ENCODE peak calls at places on chromosomes 2 and 18, in eight cellular contexts. C, Y, H, B, A, F, P and Q are unnamed samples.

GRCh38 chr2:232781765-232782164 is 5.4 kb upstream of the KCNJ13 start:
- DNase-seq in C (peak), Y (peak), H (peak), B (peak), A (peak), F (no peak), P (no peak), Q (no peak)

GRCh38 chr2:172328103-172328835 is 99.1 kb upstream of the ITGA6 start:
- DNase-seq in C (no peak), Y (no peak), H (no peak), B (no peak), A (no peak), F (no peak), P (no peak), Q (no peak)

GRCh38 chr2:226080323-226080722 is 680.8 kb downstream of the NYAP2 start:
- DNase-seq in C (peak), Y (no peak), H (peak), B (no peak), A (no peak), F (no peak), P (no peak), Q (no peak)

GRCh38 chr18:13032173-13032572 is 41.0 kb downstream of the CEP192 start:
- DNase-seq in C (no peak), Y (no peak), H (no peak), B (no peak), A (no peak), F (no peak), P (no peak), Q (no peak)

GRCh38 chr2:45736757-45737704 is 85.6 kb downstream of the PRKCE start:
- DNase-seq in C (no peak), Y (no peak), H (no peak), B (no peak), A (no peak), F (no peak), P (no peak), Q (no peak)

GRCh38 chr2:85435986-85436835 is 17.7 kb downstream of the SH2D6 start:
- DNase-seq in C (no peak), Y (no peak), H (no peak), B (no peak), A (no peak), F (no peak), P (no peak), Q (no peak)

GRCh38 chr2:20008703-20009102 is 3.8 kb downstream of the MATN3 start:
- DNase-seq in C (no peak), Y (no peak), H (no peak), B (no peak), A (no peak), F (no peak), P (no peak), Q (no peak)

GRCh38 chr2:240416821-240417220 is 18.6 kb upstream of the GPC1 start:
- DNase-seq in C (no peak), Y (no peak), H (no peak), B (no peak), A (no peak), F (no peak), P (no peak), Q (no peak)

GRCh38 chr18:77108001-77108692 is 24.4 kb downstream of the MBP start:
- DNase-seq in C (peak), Y (no peak), H (peak), B (no peak), A (no peak), F (no peak), P (no peak), Q (peak)

GRCh38 chr2:222613715-222614331 is 42.1 kb downstream of the FARSB start:
- DNase-seq in C (peak), Y (peak), H (peak), B (peak), A (peak), F (no peak), P (no peak), Q (no peak)

GRCh38 chr2:100976061-100976460 is 26.0 kb upstream of the RPL31 start:
- DNase-seq in C (no peak), Y (no peak), H (no peak), B (no peak), A (no peak), F (no peak), P (no peak), Q (no peak)

GRCh38 chr2:41937921-41938708 is 109.7 kb upstream of the PKDCC start:
- DNase-seq in C (no peak), Y (no peak), H (no peak), B (no peak), A (no peak), F (no peak), P (no peak), Q (no peak)

GRCh38 chr18:8766576-8767253 is 61.4 kb downstream of the MTCL1 start:
- DNase-seq in C (no peak), Y (no peak), H (no peak), B (no peak), A (no peak), F (no peak), P (peak), Q (peak)

GRCh38 chr2:113070606-113070975 is 2.8 kb downstream of the IL1F10 start:
- DNase-seq in C (no peak), Y (no peak), H (no peak), B (no peak), A (no peak), F (no peak), P (no peak), Q (no peak)

GRCh38 chr2:129456681-129457080 is 522.8 kb upstream of the RAB6C start:
- DNase-seq in C (no peak), Y (no peak), H (no peak), B (no peak), A (no peak), F (no peak), P (no peak), Q (peak)

GRCh38 chr2:240818543-240819403 is 1.2 kb downstream of the KIF1A start:
- DNase-seq in C (no peak), Y (no peak), H (no peak), B (no peak), A (no peak), F (no peak), P (no peak), Q (peak)

GRCh38 chr2:60818272-60818671 is 62.2 kb downstream of the PAPOLG start:
- DNase-seq in C (peak), Y (no peak), H (no peak), B (peak), A (no peak), F (peak), P (peak), Q (no peak)

GRCh38 chr2:223853425-223853837 is 16.0 kb upstream of the AP1S3 start:
- DNase-seq in C (no peak), Y (no peak), H (peak), B (no peak), A (no peak), F (no peak), P (no peak), Q (no peak)

GRCh38 chr2:23153484-23153883 is 231.5 kb upstream of the KLHL29 start:
- DNase-seq in C (no peak), Y (no peak), H (no peak), B (no peak), A (no peak), F (no peak), P (no peak), Q (no peak)

GRCh38 chr2:86794866-86795265 is 4.2 kb upstream of the CD8A start:
- DNase-seq in C (no peak), Y (no peak), H (no peak), B (no peak), A (no peak), F (no peak), P (no peak), Q (no peak)

GRCh38 chr2:12884713-12885282 is 168.1 kb downstream of the TRIB2 start:
- DNase-seq in C (peak), Y (no peak), H (peak), B (no peak), A (no peak), F (no peak), P (no peak), Q (no peak)

GRCh38 chr2:65955259-65955658 is 479.7 kb upstream of the MEIS1 start:
- DNase-seq in C (no peak), Y (no peak), H (no peak), B (no peak), A (no peak), F (no peak), P (no peak), Q (no peak)

GRCh38 chr18:9290171-9290570 is 44.4 kb upstream of the TWSG1 start:
- DNase-seq in C (peak), Y (no peak), H (no peak), B (no peak), A (no peak), F (no peak), P (no peak), Q (no peak)

GRCh38 chr2:207750315-207750714 is 19.4 kb downstream of the FZD5 start:
- DNase-seq in C (no peak), Y (no peak), H (no peak), B (no peak), A (no peak), F (no peak), P (no peak), Q (no peak)

GRCh38 chr2:121098556-121098955 is 186.4 kb downstream of the TFCP2L1 start:
- DNase-seq in C (no peak), Y (no peak), H (no peak), B (no peak), A (no peak), F (no peak), P (no peak), Q (no peak)

GRCh38 chr2:6968319-6969100 is 51.3 kb downstream of the RNF144A start:
- DNase-seq in C (no peak), Y (no peak), H (no peak), B (no peak), A (no peak), F (no peak), P (no peak), Q (peak)

GRCh38 chr2:204695506-204695905 is 150.2 kb downstream of the PARD3B start:
- DNase-seq in C (no peak), Y (no peak), H (no peak), B (no peak), A (no peak), F (no peak), P (no peak), Q (no peak)

GRCh38 chr2:127386764-127387654 is 766 bp downstream of the MAP3K2 start:
- DNase-seq in C (peak), Y (peak), H (no peak), B (peak), A (peak), F (peak), P (peak), Q (peak)

GRCh38 chr2:36373149-36373880 is 17.7 kb downstream of the CRIM1 start:
- DNase-seq in C (peak), Y (no peak), H (no peak), B (no peak), A (peak), F (no peak), P (no peak), Q (no peak)

GRCh38 chr2:177338177-177338721 is 54.3 kb upstream of the AGPS start:
- DNase-seq in C (peak), Y (peak), H (peak), B (peak), A (peak), F (no peak), P (no peak), Q (no peak)

GRCh38 chr18:25467226-25468065 is 115.5 kb upstream of the ZNF521 start:
- DNase-seq in C (peak), Y (no peak), H (no peak), B (no peak), A (no peak), F (no peak), P (no peak), Q (no peak)

GRCh38 chr2:152716805-152717241 is 438 bp downstream of the PRPF40A start:
- DNase-seq in C (no peak), Y (peak), H (no peak), B (peak), A (no peak), F (no peak), P (no peak), Q (no peak)

GRCh38 chr2:238700506-238701050 is 147.3 kb upstream of the TWIST2 start:
- DNase-seq in C (no peak), Y (no peak), H (no peak), B (no peak), A (no peak), F (no peak), P (peak), Q (no peak)

GRCh38 chr2:239253705-239254104 is 147.1 kb downstream of the HDAC4 start:
- DNase-seq in C (no peak), Y (no peak), H (no peak), B (no peak), A (no peak), F (peak), P (peak), Q (no peak)

GRCh38 chr2:173963323-173963816 is 1.8 kb downstream of the SP3 start:
- DNase-seq in C (peak), Y (peak), H (no peak), B (peak), A (peak), F (no peak), P (peak), Q (no peak)

GRCh38 chr2:13583609-13584008 is 866.9 kb downstream of the TRIB2 start:
- DNase-seq in C (peak), Y (no peak), H (no peak), B (no peak), A (no peak), F (no peak), P (no peak), Q (no peak)

GRCh38 chr18:22813648-22814328 is 119.3 kb upstream of the RBBP8 start:
- DNase-seq in C (peak), Y (peak), H (no peak), B (peak), A (peak), F (no peak), P (no peak), Q (no peak)

GRCh38 chr2:65507102-65508069 is 75.0 kb upstream of the SPRED2 start:
- DNase-seq in C (no peak), Y (no peak), H (no peak), B (no peak), A (no peak), F (no peak), P (no peak), Q (no peak)

GRCh38 chr2:208407667-208408066 is 1.1 kb downstream of the PTH2R start:
- DNase-seq in C (peak), Y (no peak), H (no peak), B (peak), A (peak), F (no peak), P (no peak), Q (no peak)